ENCODE peak calls at places on chromosome 10, in eight cellular contexts. One of them, this sample, is unnamed.

GRCh38 chr10:131126321-131127121 is 185.0 kb downstream of the TCERG1L start:
- DNase-seq in suprapubic skin: no peak
- DNase-seq in endodermal cell: peak; percentile 64
- DNase-seq in lung: no peak
- DNase-seq in fibroblast of pulmonary artery: no peak
- DNase-seq in cardiac fibroblast: no peak
- DNase-seq in choroid plexus epithelial cell: no peak
- DNase-seq in AG09309: no peak
- DNase-seq in this sample: no peak

GRCh38 chr10:120539076-120539475 is 82.0 kb downstream of the PLPP4 start:
- DNase-seq in cardiac fibroblast: no peak
- DNase-seq in suprapubic skin: no peak
- DNase-seq in lung: no peak
- DNase-seq in choroid plexus epithelial cell: no peak
- DNase-seq in AG09309: no peak
- DNase-seq in endodermal cell: no peak
- DNase-seq in fibroblast of pulmonary artery: no peak
- DNase-seq in this sample: no peak

GRCh38 chr10:101095550-101096213 is 33.9 kb downstream of the KAZALD1 start:
- DNase-seq in lung: peak; percentile 61
- DNase-seq in choroid plexus epithelial cell: peak; percentile 68
- DNase-seq in AG09309: no peak
- DNase-seq in cardiac fibroblast: peak; percentile 69
- DNase-seq in suprapubic skin: no peak
- DNase-seq in fibroblast of pulmonary artery: peak; percentile 64
- DNase-seq in endodermal cell: peak; percentile 100
- DNase-seq in this sample: peak; percentile 79

GRCh38 chr10:93440591-93441012 is 41.5 kb downstream of the MYOF start:
- DNase-seq in lung: no peak
- DNase-seq in endodermal cell: no peak
- DNase-seq in fibroblast of pulmonary artery: no peak
- DNase-seq in cardiac fibroblast: no peak
- DNase-seq in AG09309: no peak
- DNase-seq in suprapubic skin: no peak
- DNase-seq in choroid plexus epithelial cell: peak; percentile 60
- DNase-seq in this sample: no peak

GRCh38 chr10:69516548-69517195 is 56.5 kb downstream of the NEUROG3 start:
- DNase-seq in AG09309: no peak
- DNase-seq in choroid plexus epithelial cell: no peak
- DNase-seq in lung: no peak
- DNase-seq in fibroblast of pulmonary artery: no peak
- DNase-seq in cardiac fibroblast: no peak
- DNase-seq in endodermal cell: no peak
- DNase-seq in suprapubic skin: no peak
- DNase-seq in this sample: no peak

GRCh38 chr10:62163024-62163423 is 105.6 kb downstream of the RTKN2 start:
- DNase-seq in cardiac fibroblast: no peak
- DNase-seq in suprapubic skin: no peak
- DNase-seq in endodermal cell: no peak
- DNase-seq in choroid plexus epithelial cell: no peak
- DNase-seq in lung: no peak
- DNase-seq in AG09309: no peak
- DNase-seq in fibroblast of pulmonary artery: no peak
- DNase-seq in this sample: no peak

GRCh38 chr10:132489053-132489703 is 48.4 kb upstream of the INPP5A start:
- DNase-seq in suprapubic skin: peak; percentile 63
- DNase-seq in cardiac fibroblast: no peak
- DNase-seq in lung: no peak
- DNase-seq in endodermal cell: peak; percentile 45
- DNase-seq in fibroblast of pulmonary artery: peak; percentile 5
- DNase-seq in AG09309: peak; percentile 32
- DNase-seq in choroid plexus epithelial cell: peak; percentile 80
- DNase-seq in this sample: no peak

GRCh38 chr10:58414270-58415041 is 29.2 kb downstream of the TFAM start:
- DNase-seq in choroid plexus epithelial cell: peak; percentile 91
- DNase-seq in AG09309: no peak
- DNase-seq in cardiac fibroblast: peak; percentile 89
- DNase-seq in fibroblast of pulmonary artery: peak; percentile 89
- DNase-seq in suprapubic skin: no peak
- DNase-seq in endodermal cell: peak; percentile 47
- DNase-seq in lung: no peak
- DNase-seq in this sample: no peak

GRCh38 chr10:74078037-74078436 is 72.6 kb downstream of the AP3M1 start:
- DNase-seq in fibroblast of pulmonary artery: peak; percentile 39
- DNase-seq in endodermal cell: no peak
- DNase-seq in suprapubic skin: no peak
- DNase-seq in AG09309: no peak
- DNase-seq in lung: no peak
- DNase-seq in choroid plexus epithelial cell: peak; percentile 48
- DNase-seq in cardiac fibroblast: peak; percentile 61
- DNase-seq in this sample: no peak

GRCh38 chr10:3911713-3912442 is 126.9 kb upstream of the KLF6 start:
- DNase-seq in cardiac fibroblast: no peak
- DNase-seq in suprapubic skin: no peak
- DNase-seq in AG09309: no peak
- DNase-seq in choroid plexus epithelial cell: no peak
- DNase-seq in endodermal cell: no peak
- DNase-seq in lung: no peak
- DNase-seq in fibroblast of pulmonary artery: peak; percentile 63
- DNase-seq in this sample: no peak

DNA sequence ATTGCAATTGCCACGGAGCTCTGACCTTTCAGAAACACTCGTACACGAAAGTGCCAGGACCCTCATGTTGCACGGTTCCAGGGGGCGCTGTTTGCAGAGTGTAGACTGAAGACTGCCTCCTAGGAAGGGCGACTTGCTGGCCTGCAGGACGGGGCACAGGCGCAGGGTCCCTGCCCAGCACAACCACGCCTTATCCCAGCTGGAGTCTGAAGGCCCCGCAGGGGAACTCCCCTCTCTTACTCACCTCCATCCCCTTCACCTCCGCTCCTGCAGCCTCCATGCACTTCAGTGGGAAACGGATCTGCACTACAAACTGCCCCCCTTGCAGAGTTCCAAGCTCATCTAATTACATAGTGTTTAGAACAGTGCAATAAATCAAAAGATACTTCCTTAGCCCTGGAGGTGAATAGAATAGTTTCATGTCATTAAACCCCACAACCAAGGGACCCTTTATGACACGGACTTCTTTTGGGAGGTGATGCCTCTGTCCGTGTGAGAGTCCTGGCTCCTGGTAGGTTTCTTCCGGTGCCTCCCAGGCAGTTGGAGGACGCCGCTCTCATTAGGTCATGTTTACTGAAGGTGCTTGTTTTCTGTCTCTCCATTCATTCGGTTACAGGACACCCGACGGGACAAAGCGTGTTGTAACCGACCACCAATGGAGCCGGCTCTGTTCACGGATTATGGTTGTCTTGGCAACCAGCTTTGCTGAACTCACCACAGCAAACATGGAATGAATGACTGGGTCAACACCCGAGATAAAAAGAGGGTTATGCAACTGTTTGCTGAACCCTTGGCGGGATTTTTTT is 262.2 kb downstream of the BAMBI start:
- DNase-seq in fibroblast of pulmonary artery: peak; percentile 98
- DNase-seq in suprapubic skin: no peak
- DNase-seq in AG09309: peak; percentile 34
- DNase-seq in choroid plexus epithelial cell: peak; percentile 96
- DNase-seq in endodermal cell: peak; percentile 94
- DNase-seq in lung: peak; percentile 74
- DNase-seq in cardiac fibroblast: peak; percentile 82
- DNase-seq in this sample: no peak
- TF ChIP-seq CTCF in fibroblast of pulmonary artery: peak; percentile 36
- TF ChIP-seq CTCF in suprapubic skin: no peak
- TF ChIP-seq CTCF in AG09309: no peak
- TF ChIP-seq CTCF in choroid plexus epithelial cell: peak; percentile 62
- TF ChIP-seq CTCF in endodermal cell: peak; percentile 90
- TF ChIP-seq CTCF in lung: no peak
- TF ChIP-seq CTCF in cardiac fibroblast: no peak
- TF ChIP-seq CTCF in this sample: peak; percentile 74

GRCh38 chr10:107616463-107617131 is 452.1 kb upstream of the SORCS1 start:
- DNase-seq in AG09309: peak; percentile 25
- DNase-seq in suprapubic skin: no peak
- DNase-seq in choroid plexus epithelial cell: peak; percentile 93
- DNase-seq in cardiac fibroblast: peak; percentile 73
- DNase-seq in endodermal cell: no peak
- DNase-seq in lung: no peak
- DNase-seq in fibroblast of pulmonary artery: peak; percentile 50
- DNase-seq in this sample: no peak

GRCh38 chr10:107614939-107615665 is 450.6 kb upstream of the SORCS1 start:
- DNase-seq in AG09309: no peak
- DNase-seq in suprapubic skin: no peak
- DNase-seq in endodermal cell: no peak
- DNase-seq in choroid plexus epithelial cell: peak; percentile 69
- DNase-seq in lung: no peak
- DNase-seq in fibroblast of pulmonary artery: peak; percentile 3
- DNase-seq in cardiac fibroblast: peak; percentile 29
- DNase-seq in this sample: no peak

GRCh38 chr10:107616031-107616430 is 451.5 kb upstream of the SORCS1 start:
- DNase-seq in endodermal cell: no peak
- DNase-seq in suprapubic skin: no peak
- DNase-seq in cardiac fibroblast: peak; percentile 12
- DNase-seq in AG09309: no peak
- DNase-seq in fibroblast of pulmonary artery: no peak
- DNase-seq in choroid plexus epithelial cell: no peak
- DNase-seq in lung: no peak
- DNase-seq in this sample: no peak

DNA sequence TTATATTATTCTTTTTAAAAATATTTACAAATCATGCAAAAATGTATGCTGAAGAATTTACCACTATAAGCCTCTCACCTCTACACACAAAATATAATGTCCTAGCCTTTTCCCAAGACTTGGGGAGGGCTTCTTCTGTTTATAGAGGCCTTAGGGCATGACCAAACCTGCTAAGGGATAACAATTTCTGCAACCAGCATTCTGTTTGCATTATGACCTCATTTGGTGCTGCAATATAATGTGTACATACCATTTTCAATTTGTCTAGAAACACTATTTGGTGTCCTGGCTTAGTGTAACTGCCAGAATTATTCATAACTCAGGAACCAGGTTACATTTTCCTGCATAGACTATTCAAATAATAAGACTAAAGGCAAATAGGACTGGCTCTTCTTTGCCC is 446.6 kb upstream of the SORCS1 start:
- DNase-seq in suprapubic skin: no peak
- DNase-seq in cardiac fibroblast: peak; percentile 14
- DNase-seq in fibroblast of pulmonary artery: no peak
- DNase-seq in choroid plexus epithelial cell: peak; percentile 35
- DNase-seq in endodermal cell: no peak
- DNase-seq in AG09309: no peak
- DNase-seq in lung: no peak
- DNase-seq in this sample: no peak
- TF ChIP-seq CTCF in suprapubic skin: no peak
- TF ChIP-seq CTCF in cardiac fibroblast: no peak
- TF ChIP-seq CTCF in fibroblast of pulmonary artery: no peak
- TF ChIP-seq CTCF in choroid plexus epithelial cell: no peak
- TF ChIP-seq CTCF in endodermal cell: no peak
- TF ChIP-seq CTCF in AG09309: no peak
- TF ChIP-seq CTCF in lung: no peak
- TF ChIP-seq CTCF in this sample: no peak

GRCh38 chr10:125344573-125345121 is 184.3 kb upstream of the CTBP2 start:
- DNase-seq in suprapubic skin: no peak
- DNase-seq in lung: peak; percentile 33
- DNase-seq in cardiac fibroblast: no peak
- DNase-seq in choroid plexus epithelial cell: no peak
- DNase-seq in AG09309: no peak
- DNase-seq in fibroblast of pulmonary artery: no peak
- DNase-seq in endodermal cell: no peak
- DNase-seq in this sample: no peak

GRCh38 chr10:125341611-125342010 is 181.2 kb upstream of the CTBP2 start:
- DNase-seq in choroid plexus epithelial cell: no peak
- DNase-seq in endodermal cell: no peak
- DNase-seq in AG09309: no peak
- DNase-seq in lung: no peak
- DNase-seq in suprapubic skin: no peak
- DNase-seq in fibroblast of pulmonary artery: no peak
- DNase-seq in cardiac fibroblast: no peak
- DNase-seq in this sample: no peak

GRCh38 chr10:125348536-125348935 is 188.2 kb upstream of the CTBP2 start:
- DNase-seq in AG09309: no peak
- DNase-seq in fibroblast of pulmonary artery: no peak
- DNase-seq in suprapubic skin: no peak
- DNase-seq in endodermal cell: no peak
- DNase-seq in choroid plexus epithelial cell: no peak
- DNase-seq in lung: no peak
- DNase-seq in cardiac fibroblast: no peak
- DNase-seq in this sample: no peak

GRCh38 chr10:125340871-125341270 is 180.5 kb upstream of the CTBP2 start:
- DNase-seq in suprapubic skin: no peak
- DNase-seq in choroid plexus epithelial cell: peak; percentile 58
- DNase-seq in cardiac fibroblast: peak; percentile 30
- DNase-seq in AG09309: peak; percentile 10
- DNase-seq in fibroblast of pulmonary artery: peak; percentile 2
- DNase-seq in endodermal cell: no peak
- DNase-seq in lung: no peak
- DNase-seq in this sample: no peak

DNA sequence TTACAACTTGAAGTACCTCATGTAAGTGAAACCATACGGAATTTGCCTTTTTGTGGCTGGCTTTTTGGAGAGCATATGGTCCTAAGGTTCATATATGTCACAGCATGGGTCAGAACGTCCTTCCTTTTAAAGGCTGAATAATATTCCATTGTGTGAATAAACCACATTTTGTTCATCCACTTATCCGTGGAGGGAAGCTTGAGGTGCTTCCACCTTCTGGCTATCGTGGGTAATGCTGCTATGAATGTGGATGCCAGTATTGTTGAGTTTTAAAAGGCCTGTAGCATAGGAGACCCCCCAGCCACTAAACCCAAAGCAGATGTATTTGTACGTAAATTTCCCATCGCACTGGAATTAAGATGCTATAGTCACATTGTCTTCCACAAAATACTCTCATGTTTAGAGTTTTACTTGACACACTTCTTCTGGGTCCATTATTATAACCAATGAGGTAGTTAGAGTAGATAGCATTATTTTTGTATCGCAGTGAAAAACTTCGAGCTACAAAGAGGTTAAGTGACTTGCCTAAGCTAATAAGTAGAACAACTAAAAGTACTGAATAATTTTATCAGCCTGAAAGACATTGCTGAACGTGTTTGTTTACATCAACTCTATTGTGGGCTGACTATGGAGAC is 182.9 kb upstream of the CTBP2 start:
- DNase-seq in endodermal cell: peak; percentile 74
- DNase-seq in choroid plexus epithelial cell: peak; percentile 66
- DNase-seq in lung: no peak
- DNase-seq in suprapubic skin: no peak
- DNase-seq in AG09309: no peak
- DNase-seq in cardiac fibroblast: peak; percentile 53
- DNase-seq in fibroblast of pulmonary artery: peak; percentile 50
- DNase-seq in this sample: no peak
- TF ChIP-seq CTCF in endodermal cell: peak; percentile 79
- TF ChIP-seq CTCF in choroid plexus epithelial cell: peak; percentile 83
- TF ChIP-seq CTCF in lung: peak; percentile 10
- TF ChIP-seq CTCF in suprapubic skin: no peak
- TF ChIP-seq CTCF in AG09309: peak; percentile 68
- TF ChIP-seq CTCF in cardiac fibroblast: peak; percentile 69
- TF ChIP-seq CTCF in fibroblast of pulmonary artery: peak; percentile 70
- TF ChIP-seq CTCF in this sample: peak; percentile 72

DNA sequence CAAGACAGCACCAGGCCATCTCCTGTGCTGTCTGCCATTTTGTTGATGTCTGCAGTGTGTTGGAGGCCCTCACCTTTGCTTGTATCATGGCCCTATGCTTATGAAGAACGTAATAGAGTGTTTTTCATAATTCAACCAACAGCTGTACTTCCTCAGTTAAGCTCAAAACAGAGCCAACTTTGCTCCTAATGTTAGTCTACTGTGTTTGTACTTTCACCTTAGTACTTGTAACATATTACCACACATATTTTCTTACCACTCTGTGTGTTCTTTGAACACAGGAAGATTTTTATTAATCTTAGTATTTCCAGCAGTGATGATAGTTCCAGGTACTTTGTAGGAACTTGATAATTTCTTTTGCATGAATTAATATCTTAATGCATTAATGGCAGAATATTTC is 5.9 kb downstream of the ZNF33A start:
- DNase-seq in suprapubic skin: no peak
- DNase-seq in AG09309: no peak
- DNase-seq in cardiac fibroblast: no peak
- DNase-seq in fibroblast of pulmonary artery: no peak
- DNase-seq in choroid plexus epithelial cell: no peak
- DNase-seq in lung: no peak
- DNase-seq in endodermal cell: no peak
- DNase-seq in this sample: no peak
- TF ChIP-seq CTCF in suprapubic skin: no peak
- TF ChIP-seq CTCF in AG09309: no peak
- TF ChIP-seq CTCF in cardiac fibroblast: no peak
- TF ChIP-seq CTCF in fibroblast of pulmonary artery: no peak
- TF ChIP-seq CTCF in choroid plexus epithelial cell: no peak
- TF ChIP-seq CTCF in lung: no peak
- TF ChIP-seq CTCF in endodermal cell: no peak
- TF ChIP-seq CTCF in this sample: no peak